ENCODE peak calls at places on chromosomes 4 and X, in four cellular contexts. T is psoas muscle; R is CD8-positive, alpha-beta memory T cell; P is sigmoid colon. B is an unnamed sample. For H3K9me3, the result is how much of the 10 kb centered on the place peaks cover.

GRCh38 chrX:38806054-38806389 is 4.8 kb downstream of the MID1IP1 start:
- DNase-seq in T (peak), R (no peak), P (no peak), B (no peak)

GRCh38 chr4:172794378-172794777 is 374.2 kb upstream of the GALNT7 start:
- DNase-seq in P (no peak), T (no peak), R (no peak), B (no peak)

GRCh38 chrX:103663921-103664320 is 22.6 kb downstream of the MORF4L2 start:
- DNase-seq in P (no peak), R (no peak), T (no peak), B (no peak)

GRCh38 chr4:1551211-1551610 is 132.9 kb downstream of the FAM53A start:
- DNase-seq in T (peak), R (no peak), P (no peak), B (no peak)

GRCh38 chr4:48139688-48140087 is 5.6 kb upstream of the TXK start:
- DNase-seq in P (no peak), T (no peak), R (no peak), B (no peak)

GRCh38 chrX:55710701-55711100 is 6.8 kb upstream of the RRAGB start:
- DNase-seq in R (no peak), T (no peak), P (no peak), B (no peak)

GRCh38 chr4:76665139-76665538 is 230.1 kb downstream of the SHROOM3 start:
- DNase-seq in P (no peak), T (no peak), R (no peak), B (no peak)

GRCh38 chr4:122003335-122003734 is 51.5 kb upstream of the TRPC3 start:
- DNase-seq in T (no peak), P (no peak), R (no peak), B (no peak)

GRCh38 chrX:103063918-103064434 is at the start of gene BEX1:
- DNase-seq in P (peak), R (no peak), T (no peak), B (no peak)

GRCh38 chr4:7785017-7785416 is 154.6 kb downstream of the AFAP1 start:
- DNase-seq in P (peak), R (no peak), T (no peak), B (no peak)

GRCh38 chr4:17597517-17597916 is 16.9 kb upstream of the MED28 start:
- DNase-seq in R (no peak), T (no peak), P (no peak), B (no peak)

GRCh38 chrX:69216911-69217310 is 51.7 kb upstream of the PJA1 start:
- DNase-seq in T (no peak), P (peak), R (no peak), B (no peak)

GRCh38 chr4:139550724-139551429 is 5.1 kb downstream of the SETD7 start:
- DNase-seq in P (peak), T (no peak), R (no peak), B (no peak)

GRCh38 chr4:135508006-135508714 is 1306.6 kb upstream of the PABPC4L start:
- DNase-seq in R (no peak), P (no peak), T (no peak), B (no peak)

GRCh38 chrX:136063340-136064079 is 78.3 kb downstream of the SLC9A6 start:
- DNase-seq in T (no peak), P (peak), R (no peak), B (no peak)

GRCh38 chrX:153639177-153640044 is 7.6 kb upstream of the DUSP9 start:
- DNase-seq in P (no peak), T (no peak), R (no peak), B (no peak)

GRCh38 chr4:28822163-28822562 is 1898.0 kb upstream of the PCDH7 start:
- DNase-seq in P (no peak), R (no peak), T (no peak), B (no peak)
- H3K9me3 ChIP-seq in P (under half), R (under half), T (under half), B (under half)

GRCh38 chr4:243407-243806 is 61.9 kb downstream of the ZNF732 start:
- DNase-seq in T (no peak), P (no peak), R (no peak), B (no peak)
- H3K9me3 ChIP-seq in T (under half), P (under half), R (under half), B (under half)

GRCh38 chrX:97843200-97843811 is 959.6 kb downstream of the RPA4 start:
- DNase-seq in P (peak), R (no peak), T (no peak), B (no peak)
- H3K9me3 ChIP-seq in P (under half), R (under half), T (under half), B (under half)

GRCh38 chr4:114558446-114559020 is 40.1 kb upstream of the UGT8 start:
- DNase-seq in R (no peak), P (no peak), T (no peak), B (no peak)
- H3K9me3 ChIP-seq in R (under half), P (under half), T (under half), B (under half)